ENCODE peak calls at places on chromosome X, in eight cellular contexts. K, E, T, M, L, S, G and B are unnamed samples.

GRCh38 chrX:137072396-137072795 is 38.6 kb upstream of the GPR101 start:
- DNase-seq in K (no peak), E (no peak), T (no peak), M (no peak), L (no peak), S (no peak), G (no peak), B (no peak)

GRCh38 chrX:48956728-48957414 is 536 bp downstream of the OTUD5 start:
- DNase-seq in K (no peak), E (peak; percentile 6), T (no peak), M (no peak), L (no peak), S (no peak), G (peak; percentile 27), B (peak; percentile 41)

GRCh38 chrX:135170877-135171519 is at the start of gene CT55:
- DNase-seq in K (no peak), E (no peak), T (no peak), M (no peak), L (no peak), S (no peak), G (no peak), B (no peak)

GRCh38 chrX:97060019-97060418 is 176.3 kb downstream of the RPA4 start:
- DNase-seq in K (no peak), E (no peak), T (no peak), M (no peak), L (no peak), S (no peak), G (no peak), B (no peak)

GRCh38 chrX:129823115-129823514 is 20.6 kb downstream of the ZDHHC9 start:
- DNase-seq in K (no peak), E (peak; percentile 58), T (peak; percentile 84), M (no peak), L (peak; percentile 58), S (no peak), G (peak; percentile 56), B (peak; percentile 19)

GRCh38 chrX:151042852-151043251 is 59.7 kb downstream of the HMGB3 start:
- DNase-seq in K (no peak), E (no peak), T (no peak), M (no peak), L (no peak), S (no peak), G (no peak), B (no peak)

GRCh38 chrX:112642349-112642748 is 37.4 kb downstream of the LHFPL1 start:
- DNase-seq in K (no peak), E (peak; percentile 25), T (peak; percentile 78), M (peak; percentile 18), L (peak; percentile 46), S (no peak), G (peak; percentile 77), B (no peak)

GRCh38 chrX:32933548-32933947 is 277.8 kb downstream of the DMD start:
- DNase-seq in K (no peak), E (no peak), T (no peak), M (no peak), L (no peak), S (no peak), G (no peak), B (no peak)

GRCh38 chrX:21176927-21177571 is 197.2 kb upstream of the CNKSR2 start:
- DNase-seq in K (no peak), E (no peak), T (no peak), M (no peak), L (peak; percentile 51), S (no peak), G (peak; percentile 9), B (no peak)

GRCh38 chrX:15956684-15957083 is 102.1 kb upstream of the AP1S2 start:
- DNase-seq in K (no peak), E (no peak), T (no peak), M (no peak), L (no peak), S (no peak), G (peak; percentile 14), B (no peak)

GRCh38 chrX:132488819-132489255 is at the start of gene MBNL3:
- DNase-seq in K (peak; percentile 27), E (peak; percentile 69), T (peak; percentile 88), M (peak; percentile 26), L (peak; percentile 20), S (peak; percentile 40), G (peak; percentile 53), B (peak; percentile 42)

GRCh38 chrX:40174594-40175415 is 77.0 kb upstream of the BCOR start:
- DNase-seq in K (no peak), E (peak; percentile 36), T (peak; percentile 68), M (no peak), L (peak; percentile 33), S (peak; percentile 68), G (peak; percentile 82), B (peak; percentile 84)

GRCh38 chrX:40012800-40013682 is 84.7 kb downstream of the BCOR start:
- DNase-seq in K (peak; percentile 70), E (peak; percentile 40), T (no peak), M (peak; percentile 46), L (peak; percentile 62), S (peak; percentile 74), G (peak; percentile 91), B (peak; percentile 81)

GRCh38 chrX:129632443-129632842 is 22.3 kb downstream of the APLN start:
- DNase-seq in K (no peak), E (no peak), T (no peak), M (no peak), L (no peak), S (no peak), G (no peak), B (no peak)

GRCh38 chrX:48919947-48920712 is 1.3 kb upstream of the PIM2 start:
- DNase-seq in K (no peak), E (no peak), T (no peak), M (no peak), L (no peak), S (no peak), G (no peak), B (no peak)

GRCh38 chrX:40314070-40314469 is 216.3 kb upstream of the BCOR start:
- DNase-seq in K (no peak), E (no peak), T (peak; percentile 54), M (no peak), L (no peak), S (no peak), G (no peak), B (no peak)

GRCh38 chrX:85503258-85504158 is 124.0 kb upstream of the POF1B start:
- DNase-seq in K (no peak), E (no peak), T (no peak), M (no peak), L (no peak), S (no peak), G (no peak), B (no peak)

GRCh38 chrX:53071604-53072417 is 10.4 kb upstream of the TSPYL2 start:
- DNase-seq in K (peak; percentile 51), E (peak; percentile 67), T (peak; percentile 92), M (peak; percentile 76), L (peak; percentile 76), S (peak; percentile 42), G (peak; percentile 81), B (peak; percentile 75)

GRCh38 chrX:21873063-21873785 is 17.4 kb downstream of the YY2 start:
- DNase-seq in K (no peak), E (no peak), T (no peak), M (no peak), L (no peak), S (no peak), G (no peak), B (no peak)

GRCh38 chrX:38312436-38312835 is 14.9 kb downstream of the RPGR start:
- DNase-seq in K (no peak), E (no peak), T (no peak), M (no peak), L (peak; percentile 40), S (no peak), G (no peak), B (no peak)

GRCh38 chrX:118508690-118509089 is 13.1 kb downstream of the DOCK11 start:
- DNase-seq in K (no peak), E (no peak), T (no peak), M (no peak), L (no peak), S (no peak), G (no peak), B (no peak)
- H3K27ac ChIP-seq in K (peak overlapping the region; percentile 56), E (no peak overlapping the region), T (no peak overlapping the region), M (no peak overlapping the region), L (no peak overlapping the region), S (no peak overlapping the region), G (no peak overlapping the region), B (no peak overlapping the region)

DNA sequence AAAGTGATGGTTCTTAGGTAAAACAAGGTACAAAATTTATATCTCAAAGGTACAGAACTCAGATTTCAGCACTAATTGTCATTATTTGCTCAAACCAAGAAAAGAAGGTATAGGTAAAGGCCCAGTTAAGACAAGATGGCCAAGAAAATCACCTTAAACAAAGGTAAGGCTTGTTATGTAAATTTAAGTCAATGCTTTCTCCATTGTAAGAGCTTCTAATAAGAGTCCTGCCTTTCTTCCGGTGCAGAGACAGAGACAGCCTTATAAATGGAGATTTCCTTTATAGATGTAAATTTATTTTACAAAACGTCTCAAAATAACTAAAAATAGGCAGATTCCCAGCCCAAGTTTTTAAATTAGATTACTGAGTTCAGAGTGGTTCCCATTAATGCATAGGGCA is 89.9 kb downstream of the EDA start:
- DNase-seq in K (no peak), E (no peak), T (no peak), M (no peak), L (no peak), S (no peak), G (no peak), B (no peak)
- H3K27ac ChIP-seq in K (no peak overlapping the region), E (no peak overlapping the region), T (no peak overlapping the region), M (no peak overlapping the region), L (no peak overlapping the region), S (no peak overlapping the region), G (no peak overlapping the region), B (no peak overlapping the region)

DNA sequence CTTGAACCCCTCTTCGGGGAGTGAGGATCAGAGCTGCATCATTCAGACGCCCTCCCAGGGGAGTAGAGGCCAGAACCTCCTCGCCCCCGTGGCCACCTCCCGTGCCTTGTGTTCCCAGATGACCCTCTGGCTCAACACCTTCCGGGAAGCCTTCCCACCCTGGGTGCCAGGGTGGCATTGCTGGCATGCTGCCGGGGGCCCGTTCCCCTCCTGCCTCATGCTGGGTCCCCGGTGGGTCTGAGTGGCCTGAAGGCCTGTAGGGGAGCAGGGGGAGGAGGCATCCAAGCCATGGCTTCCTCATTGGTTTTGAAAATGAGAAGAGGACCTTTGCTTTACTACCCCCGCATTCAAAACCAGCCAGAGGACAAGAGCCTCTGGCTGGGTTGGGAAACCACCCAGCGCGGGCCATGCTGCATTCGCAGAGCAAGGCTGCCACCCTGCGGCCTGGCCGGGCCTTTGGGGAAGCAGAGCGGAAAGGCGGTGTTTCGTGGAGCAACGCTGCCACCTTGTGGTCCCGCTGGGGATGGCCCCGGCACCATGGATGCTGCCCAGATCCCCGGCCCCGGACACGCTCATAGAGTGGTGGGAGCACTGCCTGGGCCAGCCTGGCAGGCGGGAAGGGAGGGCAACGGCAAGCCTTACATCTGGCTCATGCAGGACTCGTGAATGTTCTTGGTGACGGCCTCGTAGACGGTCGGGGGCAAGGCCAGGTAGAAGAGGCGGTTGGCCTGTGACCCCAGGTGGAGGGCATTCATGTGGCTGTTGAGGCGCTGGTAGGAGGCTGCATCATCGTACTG is 11.9 kb downstream of the G6PD start:
- DNase-seq in K (peak; percentile 80), E (peak; percentile 92), T (peak; percentile 95), M (peak; percentile 81), L (peak; percentile 89), S (peak; percentile 87), G (peak; percentile 90), B (peak; percentile 91)
- H3K27ac ChIP-seq in K (peak overlapping the region; percentile 67), E (no peak overlapping the region), T (no peak overlapping the region), M (peak overlapping the region; percentile 60), L (peak overlapping the region; percentile 100), S (no peak overlapping the region), G (peak overlapping the region; percentile 40), B (peak overlapping the region; percentile 37)

DNA sequence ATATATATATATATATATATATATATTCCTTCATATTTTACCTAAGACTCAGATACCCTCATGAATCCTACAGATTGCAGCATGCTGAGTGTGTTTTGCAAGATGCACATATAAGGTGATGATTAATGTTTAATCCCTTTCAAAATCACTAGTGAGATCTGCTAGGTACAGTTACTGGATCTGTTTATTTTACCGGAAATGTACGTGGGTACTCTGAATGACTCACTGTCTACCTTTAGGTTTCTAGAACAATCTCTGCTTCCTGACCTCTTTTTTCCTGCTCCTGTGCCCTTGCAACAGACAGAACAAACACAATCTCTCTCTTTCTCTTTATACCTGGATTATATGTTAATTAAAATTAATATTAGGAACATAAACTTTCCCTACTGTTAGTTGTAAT is 379.6 kb downstream of the FAM133A start:
- DNase-seq in K (no peak), E (no peak), T (no peak), M (no peak), L (no peak), S (no peak), G (peak; percentile 48), B (no peak)
- H3K27ac ChIP-seq in K (no peak overlapping the region), E (no peak overlapping the region), T (no peak overlapping the region), M (no peak overlapping the region), L (no peak overlapping the region), S (no peak overlapping the region), G (peak overlapping the region; percentile 38), B (no peak overlapping the region)